ENCODE peak calls at places on chromosomes 11 and 22, in ten cellular contexts. F is pancreas, A is kidney, C is ovary, N is HCT116, O is body of pancreas, I is NT2/D1, E is SK-N-SH, B is GM12878, P is colonic mucosa. Z is an unnamed sample. For H3K9me3, the result is how much of the 10 kb centered on the place peaks cover.

GRCh38 chr11:134332189-134332631 is 422 bp downstream of the GLB1L2 start:
- DNase-seq in F (no peak), B (no peak), I (no peak), P (peak), C (peak), E (peak), O (no peak), N (no peak), A (no peak), Z (peak)

GRCh38 chr11:65892661-65893317 is 2.3 kb downstream of the CCDC85B start:
- DNase-seq in O (no peak), B (no peak), N (no peak), A (peak), I (no peak), P (no peak), C (no peak), F (peak), E (no peak), Z (no peak)

GRCh38 chr11:720017-720641 is 14.1 kb downstream of the EPS8L2 start:
- DNase-seq in F (peak), B (no peak), I (no peak), O (no peak), A (no peak), N (no peak), E (peak), P (no peak), C (no peak), Z (peak)

GRCh38 chr11:63896071-63896470 is 20.9 kb downstream of the RCOR2 start:
- DNase-seq in N (no peak), E (no peak), P (peak), F (no peak), B (no peak), C (no peak), I (no peak), A (no peak), O (peak), Z (no peak)

GRCh38 chr11:68825603-68826002 is 16.1 kb downstream of the CPT1A start:
- DNase-seq in E (no peak), N (peak), P (peak), A (peak), B (no peak), O (peak), F (peak), I (no peak), C (no peak), Z (no peak)

GRCh38 chr11:72328366-72329224 is 84.6 kb upstream of the PHOX2A start:
- DNase-seq in B (no peak), C (no peak), A (no peak), N (no peak), P (no peak), E (no peak), I (no peak), F (no peak), O (no peak), Z (no peak)

GRCh38 chr22:44677299-44678244 is 24.4 kb upstream of the PRR5 start:
- DNase-seq in I (no peak), C (no peak), A (no peak), N (no peak), E (no peak), P (no peak), F (no peak), B (no peak), O (no peak), Z (no peak)

GRCh38 chr11:1373536-1374214 is 16.1 kb upstream of the BRSK2 start:
- DNase-seq in N (no peak), F (peak), A (no peak), B (no peak), I (no peak), E (peak), O (no peak), C (no peak), P (no peak), Z (no peak)

GRCh38 chr22:20024225-20025087 is 3.5 kb downstream of the TANGO2 start:
- DNase-seq in C (no peak), B (no peak), A (peak), N (no peak), P (no peak), E (no peak), I (no peak), F (no peak), O (no peak), Z (no peak)

GRCh38 chr22:50732681-50733080 is 5.3 kb upstream of the ACR start:
- DNase-seq in B (no peak), E (no peak), A (no peak), F (peak), N (no peak), O (no peak), C (no peak), I (no peak), P (no peak), Z (no peak)

GRCh38 chr22:27192135-27192900 is 534.9 kb downstream of the MIAT start:
- DNase-seq in F (no peak), P (no peak), I (no peak), N (no peak), C (no peak), A (no peak), E (no peak), B (no peak), O (no peak), Z (no peak)

GRCh38 chr22:47593291-47593690 is 830.8 kb downstream of the TBC1D22A start:
- DNase-seq in B (no peak), I (no peak), P (no peak), N (no peak), E (no peak), F (no peak), A (no peak), C (no peak), O (no peak), Z (peak)

GRCh38 chr22:47591016-47591415 is 828.6 kb downstream of the TBC1D22A start:
- DNase-seq in P (no peak), B (no peak), F (no peak), A (no peak), E (no peak), N (no peak), I (no peak), O (no peak), C (no peak), Z (no peak)

GRCh38 chr22:47592791-47593190 is 830.3 kb downstream of the TBC1D22A start:
- DNase-seq in C (no peak), E (no peak), I (no peak), O (no peak), B (no peak), F (no peak), N (no peak), P (no peak), A (no peak), Z (peak)

GRCh38 chr22:47589271-47590250 is 827.1 kb downstream of the TBC1D22A start:
- DNase-seq in A (no peak), N (no peak), O (no peak), B (no peak), P (no peak), I (no peak), F (no peak), C (no peak), E (no peak), Z (no peak)

GRCh38 chr22:47591709-47592108 is 829.3 kb downstream of the TBC1D22A start:
- DNase-seq in B (no peak), A (no peak), F (no peak), C (no peak), E (no peak), P (no peak), O (no peak), N (no peak), I (no peak), Z (no peak)
- H3K9me3 ChIP-seq in B (under half), A (under half), F (under half), C (under half), E (under half), P (under half), O (under half), N (under half), I (under half), Z (under half)

DNA sequence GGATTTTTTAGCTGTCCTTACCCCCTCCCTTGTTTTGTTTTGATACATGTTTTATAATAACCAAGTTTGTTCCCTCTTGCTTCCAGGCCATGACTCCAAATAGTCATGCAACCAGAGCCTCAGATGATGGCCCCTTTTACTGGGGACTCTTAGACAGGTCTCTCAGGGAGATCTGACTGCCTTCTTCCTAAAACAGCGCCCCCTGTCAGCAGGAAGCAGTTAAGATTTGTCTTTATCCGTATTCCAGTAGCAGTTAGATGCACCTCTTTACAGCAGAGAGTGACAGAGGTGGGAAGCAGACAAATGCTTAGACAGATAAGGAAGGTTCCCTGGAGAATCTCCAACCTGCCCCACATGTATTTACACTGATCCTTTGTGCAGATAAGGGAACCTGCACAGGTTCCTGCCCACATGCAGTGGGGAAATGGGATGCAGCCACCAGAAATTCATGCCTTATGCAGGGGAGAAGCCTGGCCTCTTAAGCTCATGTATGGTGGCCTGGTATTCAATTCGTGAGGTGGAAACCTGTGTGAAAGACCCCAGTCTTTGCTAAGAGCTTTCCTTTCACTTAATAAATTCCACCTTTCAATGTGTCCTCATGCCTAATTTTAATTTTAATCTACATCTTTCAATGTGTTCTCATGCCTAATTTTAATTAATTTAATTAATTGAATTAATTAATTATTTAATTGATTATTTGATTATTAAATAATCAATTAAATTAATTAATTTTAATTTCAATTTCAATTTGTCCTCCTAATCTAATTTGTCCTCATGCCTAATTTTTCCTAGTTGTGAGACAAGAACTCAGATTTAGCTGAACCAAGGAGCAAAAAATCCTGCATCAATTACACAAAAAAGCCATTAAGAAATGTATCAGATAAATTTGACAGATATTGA is 11.5 kb upstream of the GLYAT start:
- DNase-seq in B (no peak), A (no peak), F (no peak), I (no peak), C (no peak), O (no peak), E (no peak), N (no peak), P (no peak), Z (no peak)
- H3K9me3 ChIP-seq in B (under half), A (under half), F (under half), I (under half), C (under half), O (under half), E (under half), N (under half), P (under half), Z (under half)

DNA sequence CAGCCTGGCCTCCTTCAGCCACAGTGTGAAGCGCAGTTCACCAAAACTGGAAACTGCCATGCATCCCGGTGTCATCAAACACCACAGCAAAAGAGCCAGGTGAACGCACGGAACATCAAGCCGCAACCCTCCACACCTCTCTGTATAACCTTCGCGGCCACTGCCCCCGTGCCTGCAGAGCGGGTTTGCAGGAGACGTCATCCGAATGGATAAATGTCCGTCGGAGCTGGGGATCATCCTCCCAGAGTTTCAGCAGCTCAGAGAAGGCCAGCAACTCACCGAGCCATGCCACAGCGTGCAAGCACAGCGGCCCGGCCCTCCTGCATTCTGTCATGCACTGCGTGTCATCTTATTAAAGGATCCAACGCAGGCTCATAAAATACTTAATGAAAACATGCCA is 310.0 kb downstream of the BRD1 start:
- DNase-seq in E (no peak), O (no peak), C (no peak), F (no peak), A (no peak), I (no peak), B (no peak), N (no peak), P (no peak), Z (no peak)
- H3K9me3 ChIP-seq in E (under half), O (under half), C (under half), F (under half), A (under half), I (under half), B (under half), N (under half), P (under half), Z (under half)

DNA sequence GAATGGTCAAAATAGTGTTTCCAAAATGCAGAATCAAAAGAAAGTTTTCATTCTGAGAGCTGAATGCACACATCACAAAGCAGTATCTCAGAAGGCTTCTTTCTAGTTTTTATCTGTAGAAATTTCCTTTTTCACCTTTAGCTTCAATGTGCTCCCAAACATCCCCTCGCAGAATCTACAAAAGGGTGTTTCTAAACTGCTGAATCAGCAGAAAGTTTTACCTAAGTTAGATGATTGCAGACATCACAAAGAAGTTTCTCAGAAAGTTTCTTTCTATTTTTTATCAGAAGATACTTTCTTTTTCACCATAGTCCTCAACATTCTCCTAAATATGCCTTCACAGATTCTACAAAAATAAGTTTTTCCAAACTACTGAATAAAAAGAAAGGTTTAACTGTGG is 239.8 kb downstream of the OR4A5 start:
- DNase-seq in P (no peak), I (no peak), N (no peak), O (no peak), A (no peak), E (no peak), C (no peak), F (no peak), B (no peak), Z (no peak)
- H3K9me3 ChIP-seq in P (under half), I (under half), N (under half), O (under half), A (under half), E (under half), C (under half), F (under half), B (under half), Z (under half)

Z was measured in vagina.